ENCODE peak calls at places on chromosomes 13 and 19, in five cellular contexts. V is stomach, P is small intestine, R is left ventricle myocardium inferior, K is tibial artery. D is an unnamed sample. For H3K27me3 and H3K4me1, the result is how much of the 10 kb centered on the place peaks cover.

GRCh38 chr13:97780486-97780885 is 173.0 kb upstream of the IPO5 start:
- DNase-seq in P (no peak), K (no peak), R (no peak), V (no peak), D (no peak)

GRCh38 chr19:5152013-5152763 is 183.3 kb downstream of the KDM4B start:
- DNase-seq in V (no peak), K (peak), P (no peak), R (no peak), D (peak)

GRCh38 chr13:74325106-74325505 is 190.9 kb upstream of the KLF12 start:
- DNase-seq in K (no peak), R (no peak), P (no peak), V (no peak), D (no peak)

GRCh38 chr13:102599451-102600012 is 2.7 kb downstream of the TPP2 start:
- DNase-seq in K (no peak), R (no peak), V (no peak), P (no peak), D (no peak)

GRCh38 chr13:58429917-58430316 is 798.4 kb downstream of the PCDH17 start:
- DNase-seq in P (no peak), K (no peak), R (no peak), V (no peak), D (no peak)

GRCh38 chr13:101457176-101457575 is 4.7 kb downstream of the ITGBL1 start:
- DNase-seq in V (no peak), R (no peak), P (no peak), K (no peak), D (no peak)

GRCh38 chr19:38687837-38688378 is 40.5 kb downstream of the ACTN4 start:
- DNase-seq in P (no peak), R (no peak), K (no peak), V (no peak), D (no peak)

GRCh38 chr13:91454666-91455065 is 56.2 kb downstream of the GPC5 start:
- DNase-seq in V (no peak), R (no peak), K (no peak), P (no peak), D (no peak)

GRCh38 chr19:45356760-45357444 is 13.5 kb downstream of the ERCC2 start:
- DNase-seq in R (no peak), P (no peak), K (no peak), V (no peak), D (no peak)

GRCh38 chr19:50649433-50650391 is at the start of gene C19orf81:
- DNase-seq in R (no peak), V (no peak), P (no peak), K (no peak), D (no peak)
- H3K27me3 ChIP-seq in R (half or more), V (half or more), P (under half), K (under half), D (under half)

GRCh38 chr19:29670255-29670654 is 5.0 kb downstream of the PLEKHF1 start:
- DNase-seq in R (no peak), K (peak), P (no peak), V (no peak), D (no peak)
- H3K4me1 ChIP-seq in R (half or more), K (half or more), P (under half), V (half or more), D (under half)

GRCh38 chr19:48498922-48499321 is 12.7 kb downstream of the LMTK3 start:
- DNase-seq in R (no peak), P (no peak), K (no peak), V (no peak), D (no peak)
- H3K4me3 ChIP-seq in R (peak), P (no peak), K (no peak), V (peak), D (no peak)

GRCh38 chr19:10549733-10550132 is 6.0 kb downstream of the ATG4D start:
- DNase-seq in R (no peak), K (no peak), V (no peak), P (no peak), D (no peak)
- H3K27me3 ChIP-seq in R (under half), K (under half), V (under half), P (under half), D (under half)

GRCh38 chr19:18460313-18460712 is 22.4 kb upstream of the ISYNA1 start:
- DNase-seq in R (peak), V (peak), K (peak), P (no peak), D (peak)
- H3K4me1 ChIP-seq in R (half or more), V (under half), K (half or more), P (under half), D (under half)

DNA sequence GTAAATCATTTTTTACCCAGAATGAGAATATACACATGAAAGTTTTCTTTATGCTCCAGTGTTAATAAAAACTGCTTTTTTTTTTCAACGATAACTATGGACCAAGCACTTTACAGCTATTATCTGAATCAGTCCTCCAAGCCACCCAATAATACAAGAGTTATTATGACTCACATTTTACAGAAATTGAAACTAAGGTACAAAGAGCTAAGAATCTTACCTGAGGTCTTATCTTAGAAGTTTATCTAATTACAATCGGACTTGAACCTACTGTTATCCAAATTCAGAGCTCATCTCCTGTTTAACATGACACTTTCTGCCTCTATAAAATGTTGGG is 6.6 kb upstream of the FOXO1 start:
- DNase-seq in R (no peak), V (no peak), K (no peak), P (peak), D (no peak)
- H3K4me3 ChIP-seq in R (no peak), V (no peak), K (no peak), P (no peak), D (no peak)

GRCh38 chr19:28466107-28467045 is 746.6 kb downstream of the UQCRFS1 start:
- DNase-seq in V (peak), R (peak), P (peak), K (no peak), D (no peak)
- H3K27me3 ChIP-seq in V (under half), R (half or more), P (under half), K (under half), D (under half)